ENCODE peak calls at places on chromosome 14, in six cellular contexts. E, F, Q, S, C and W are unnamed samples.

GRCh38 chr14:96616168-96616681 is 114.0 kb downstream of the PAPOLA start:
- DNase-seq in E (no peak), F (no peak), Q (no peak), S (no peak), C (no peak), W (no peak)

GRCh38 chr14:64417042-64417770 is 29.1 kb downstream of the MTHFD1 start:
- DNase-seq in E (no peak), F (peak), Q (no peak), S (no peak), C (peak), W (no peak)

GRCh38 chr14:57502581-57503254 is 9.1 kb upstream of the CCDC198 start:
- DNase-seq in E (no peak), F (no peak), Q (no peak), S (no peak), C (peak), W (no peak)

GRCh38 chr14:68563256-68564131 is 229.4 kb downstream of the ZFP36L1 start:
- DNase-seq in E (no peak), F (no peak), Q (no peak), S (no peak), C (peak), W (no peak)

GRCh38 chr14:54450535-54450934 is 9.4 kb upstream of the CNIH1 start:
- DNase-seq in E (no peak), F (no peak), Q (no peak), S (peak), C (peak), W (peak)

GRCh38 chr14:35079742-35080141 is 33.7 kb downstream of the FAM177A1 start:
- DNase-seq in E (no peak), F (no peak), Q (no peak), S (no peak), C (no peak), W (no peak)

GRCh38 chr14:105845725-105846309 is 319.4 kb downstream of the TMEM121 start:
- DNase-seq in E (no peak), F (no peak), Q (no peak), S (no peak), C (no peak), W (no peak)

GRCh38 chr14:26863736-26864135 is 265.9 kb upstream of the NOVA1 start:
- DNase-seq in E (no peak), F (no peak), Q (no peak), S (no peak), C (peak), W (no peak)

GRCh38 chr14:54722791-54723432 is 156.0 kb downstream of the SAMD4A start:
- DNase-seq in E (no peak), F (peak), Q (no peak), S (peak), C (peak), W (peak)

GRCh38 chr14:69106451-69106850 is 46.5 kb downstream of the DCAF5 start:
- DNase-seq in E (no peak), F (no peak), Q (no peak), S (no peak), C (no peak), W (no peak)

GRCh38 chr14:52473557-52473956 is 78.7 kb downstream of the TXNDC16 start:
- DNase-seq in E (no peak), F (no peak), Q (peak), S (peak), C (peak), W (peak)

GRCh38 chr14:53458368-53458814 is 305.3 kb upstream of the DDHD1 start:
- DNase-seq in E (peak), F (no peak), Q (peak), S (no peak), C (peak), W (no peak)

GRCh38 chr14:49549881-49550280 is 36.3 kb downstream of the RPS29 start:
- DNase-seq in E (peak), F (peak), Q (no peak), S (no peak), C (peak), W (no peak)

GRCh38 chr14:64951291-64951690 is 8.7 kb upstream of the GPX2 start:
- DNase-seq in E (no peak), F (no peak), Q (no peak), S (no peak), C (no peak), W (no peak)

GRCh38 chr14:104683653-104684448 is 5.6 kb upstream of the INF2 start:
- DNase-seq in E (no peak), F (no peak), Q (no peak), S (no peak), C (no peak), W (no peak)

GRCh38 chr14:22159049-22159448 is 430.0 kb downstream of the DAD1 start:
- DNase-seq in E (peak), F (no peak), Q (no peak), S (no peak), C (no peak), W (no peak)

GRCh38 chr14:100868621-100869370 is 34.7 kb downstream of the RTL1 start:
- DNase-seq in E (no peak), F (no peak), Q (no peak), S (no peak), C (no peak), W (no peak)

GRCh38 chr14:73743431-73743931 is 29.3 kb upstream of the PNMA1 start:
- DNase-seq in E (no peak), F (no peak), Q (no peak), S (peak), C (no peak), W (peak)

GRCh38 chr14:60051690-60052324 is 39.9 kb upstream of the PCNX4 start:
- DNase-seq in E (no peak), F (no peak), Q (peak), S (no peak), C (peak), W (no peak)

GRCh38 chr14:77052281-77053044 is 24.0 kb upstream of the IRF2BPL start:
- DNase-seq in E (no peak), F (no peak), Q (no peak), S (no peak), C (no peak), W (no peak)

GRCh38 chr14:55577229-55577628 is 2.8 kb upstream of the KTN1 start:
- DNase-seq in E (no peak), F (no peak), Q (no peak), S (no peak), C (peak), W (no peak)

GRCh38 chr14:65225299-65226159 is 123.2 kb upstream of the MAX start:
- DNase-seq in E (no peak), F (no peak), Q (no peak), S (no peak), C (no peak), W (no peak)

GRCh38 chr14:88995437-88996198 is 171.2 kb downstream of the TTC8 start:
- DNase-seq in E (no peak), F (no peak), Q (peak), S (no peak), C (peak), W (no peak)

GRCh38 chr14:60637138-60637489 is 12.2 kb downstream of the SIX1 start:
- DNase-seq in E (no peak), F (no peak), Q (no peak), S (no peak), C (no peak), W (no peak)

GRCh38 chr14:103198429-103199140 is 75.3 kb downstream of the TNFAIP2 start:
- DNase-seq in E (no peak), F (no peak), Q (peak), S (no peak), C (peak), W (no peak)

GRCh38 chr14:68793734-68794129 is 865 bp upstream of the ZFP36L1 start:
- DNase-seq in E (no peak), F (no peak), Q (no peak), S (peak), C (no peak), W (no peak)

GRCh38 chr14:104687601-104688504 is 1.6 kb upstream of the INF2 start:
- DNase-seq in E (no peak), F (no peak), Q (no peak), S (no peak), C (peak), W (no peak)

GRCh38 chr14:103279129-103280025 is 54.7 kb upstream of the EIF5 start:
- DNase-seq in E (no peak), F (no peak), Q (no peak), S (no peak), C (no peak), W (no peak)

GRCh38 chr14:61733972-61734371 is 28.2 kb upstream of the SNAPC1 start:
- DNase-seq in E (no peak), F (no peak), Q (no peak), S (no peak), C (no peak), W (no peak)

GRCh38 chr14:20873370-20874177 is 17.6 kb upstream of the RNASE3 start:
- DNase-seq in E (no peak), F (peak), Q (no peak), S (peak), C (peak), W (peak)

GRCh38 chr14:57845802-57846531 is 19.9 kb downstream of the SLC35F4 start:
- DNase-seq in E (no peak), F (no peak), Q (no peak), S (no peak), C (peak), W (no peak)

GRCh38 chr14:42222924-42223471 is 616.3 kb downstream of the LRFN5 start:
- DNase-seq in E (peak), F (peak), Q (peak), S (peak), C (peak), W (peak)

GRCh38 chr14:51419685-51420084 is 179.6 kb downstream of the TMX1 start:
- DNase-seq in E (no peak), F (no peak), Q (no peak), S (no peak), C (no peak), W (no peak)

GRCh38 chr14:74786916-74787315 is 23.8 kb downstream of the YLPM1 start:
- DNase-seq in E (no peak), F (no peak), Q (no peak), S (no peak), C (no peak), W (no peak)
- TF ChIP-seq CTCF in E (no peak), F (no peak), Q (no peak), S (no peak), C (peak), W (no peak)

GRCh38 chr14:95417492-95417891 is 97.8 kb upstream of the CLMN start:
- DNase-seq in E (no peak), F (no peak), Q (no peak), S (no peak), C (no peak), W (no peak)
- TF ChIP-seq CTCF in E (peak), F (no peak), Q (no peak), S (no peak), C (no peak), W (no peak)

DNA sequence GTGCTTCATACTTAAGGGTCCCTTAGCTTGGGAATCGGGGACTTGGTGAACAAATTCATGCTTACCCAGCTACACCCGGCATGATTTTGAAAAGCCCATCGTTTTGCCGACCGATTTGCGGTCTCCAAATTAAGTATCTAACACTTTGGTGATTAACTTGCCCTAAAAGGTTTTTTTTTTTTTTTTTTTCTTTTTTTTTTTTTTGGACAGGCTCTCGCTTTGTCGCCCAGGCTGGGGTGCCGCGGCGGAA is 843 bp upstream of the HSP90AA1 start:
- DNase-seq in E (no peak), F (no peak), Q (no peak), S (no peak), C (no peak), W (no peak)
- TF ChIP-seq CTCF in E (no peak), F (no peak), Q (no peak), S (no peak), C (no peak), W (no peak)

DNA sequence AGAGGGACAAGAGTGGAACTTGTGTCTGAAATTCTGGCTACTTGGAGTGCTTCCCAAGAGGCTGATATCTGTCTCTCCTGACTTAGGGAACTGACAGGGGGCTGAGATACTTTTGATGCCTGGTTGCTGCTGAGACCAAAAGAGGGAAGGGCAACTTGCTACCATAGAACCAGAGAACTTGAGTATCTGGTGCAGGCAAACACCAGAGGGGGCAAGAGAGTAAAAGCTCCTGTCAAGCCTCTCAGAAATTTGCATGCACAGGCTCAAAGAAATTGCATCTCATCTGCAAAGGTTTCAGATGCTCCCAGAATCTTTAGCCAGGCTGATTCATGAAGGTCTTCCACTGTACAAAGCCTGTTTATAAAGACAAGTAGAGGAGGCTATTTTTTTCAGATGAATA is 391.3 kb upstream of the FOXG1 start:
- DNase-seq in E (no peak), F (peak), Q (no peak), S (no peak), C (peak), W (no peak)
- TF ChIP-seq CTCF in E (peak), F (peak), Q (no peak), S (no peak), C (peak), W (no peak)

DNA sequence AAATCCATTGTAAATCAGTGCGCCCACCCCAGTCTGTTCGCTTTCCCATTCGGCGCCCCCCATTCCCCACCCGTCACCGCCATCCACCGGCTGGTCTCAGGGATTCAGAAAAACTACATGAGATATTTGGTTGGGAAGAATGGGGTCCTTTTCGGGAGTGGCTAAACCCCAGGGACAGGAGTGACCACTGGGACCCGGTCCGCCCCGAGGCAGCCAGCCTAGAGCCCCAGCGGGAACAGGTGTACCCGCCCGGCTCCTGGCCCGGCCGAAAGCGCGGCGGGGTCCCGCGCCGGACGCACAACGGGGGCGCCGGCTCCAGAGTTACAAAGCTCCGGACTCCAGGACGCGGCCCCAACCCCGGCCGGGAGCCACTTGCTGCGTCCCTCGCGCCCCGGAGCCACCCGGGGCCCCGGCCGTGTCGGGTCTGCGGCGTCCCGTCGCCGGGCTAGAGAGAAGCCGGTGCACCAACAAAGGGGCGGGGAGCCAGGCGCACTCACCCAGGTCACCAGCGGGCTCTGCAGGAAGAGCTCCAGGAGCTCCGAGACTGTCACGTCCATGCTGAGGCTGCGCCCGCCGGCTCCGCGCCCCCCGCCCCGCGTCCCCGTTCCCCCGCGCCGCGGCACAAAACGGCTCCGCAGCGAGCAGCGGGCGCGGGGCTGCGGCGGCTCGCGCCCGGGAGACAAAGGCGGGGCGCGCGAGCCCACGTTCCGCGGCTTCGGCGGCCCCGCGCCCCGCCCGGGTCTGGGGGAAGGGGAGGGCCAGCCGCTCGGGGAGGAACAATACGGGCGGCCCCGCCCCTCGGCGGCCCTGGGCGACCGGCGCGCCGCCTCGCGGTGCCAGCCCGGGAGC is at the start of gene CCDC88C:
- DNase-seq in E (no peak), F (no peak), Q (no peak), S (peak), C (no peak), W (peak)
- TF ChIP-seq CTCF in E (peak), F (no peak), Q (no peak), S (peak), C (no peak), W (peak)

GRCh38 chr14:32075636-32076277 is 1.3 kb upstream of the ARHGAP5 start:
- DNase-seq in E (no peak), F (peak), Q (peak), S (peak), C (peak), W (peak)

GRCh38 chr14:32078794-32079663 is 1.9 kb downstream of the ARHGAP5 start:
- DNase-seq in E (peak), F (peak), Q (no peak), S (no peak), C (peak), W (no peak)

GRCh38 chr14:32078030-32078793 is 1.1 kb downstream of the ARHGAP5 start:
- DNase-seq in E (peak), F (peak), Q (no peak), S (peak), C (peak), W (peak)

GRCh38 chr14:32076278-32077080 is 625 bp upstream of the ARHGAP5 start:
- DNase-seq in E (peak), F (peak), Q (peak), S (peak), C (peak), W (peak)

GRCh38 chr14:32077081-32078029 is at the start of gene ARHGAP5:
- DNase-seq in E (no peak), F (peak), Q (no peak), S (peak), C (peak), W (peak)
- TF ChIP-seq CTCF in E (peak), F (peak), Q (no peak), S (no peak), C (no peak), W (no peak)